ENCODE peak calls at places on chromosomes 16 and 17, in eight cellular contexts. C, T, S, Z, U, K, A and G are unnamed samples.

GRCh38 chr16:23957287-23957686 is 121.5 kb downstream of the PRKCB start:
- ATAC-seq in C (no peak), T (no peak), S (no peak), Z (no peak), U (no peak), K (no peak), A (no peak), G (no peak)

GRCh38 chr17:34366051-34366450 is 3.0 kb upstream of the CCL1 start:
- ATAC-seq in C (no peak), T (no peak), S (no peak), Z (no peak), U (no peak), K (no peak), A (no peak), G (no peak)

GRCh38 chr17:4520060-4520880 is 21.6 kb downstream of the SPNS2 start:
- ATAC-seq in C (no peak), T (no peak), S (no peak), Z (no peak), U (no peak), K (no peak), A (no peak), G (no peak)

GRCh38 chr16:18047761-18048160 is 288.8 kb downstream of the NPIPA8 start:
- ATAC-seq in C (no peak), T (no peak), S (no peak), Z (no peak), U (no peak), K (no peak), A (no peak), G (no peak)

GRCh38 chr16:89354325-89354724 is 136.0 kb downstream of the ANKRD11 start:
- ATAC-seq in C (no peak), T (peak), S (no peak), Z (no peak), U (no peak), K (no peak), A (no peak), G (no peak)

GRCh38 chr17:51371732-51372151 is 111.4 kb downstream of the UTP18 start:
- ATAC-seq in C (peak), T (no peak), S (peak), Z (peak), U (peak), K (peak), A (peak), G (peak)

GRCh38 chr16:16021646-16021987 is 72.2 kb downstream of the ABCC1 start:
- ATAC-seq in C (peak), T (no peak), S (no peak), Z (no peak), U (no peak), K (no peak), A (no peak), G (no peak)

GRCh38 chr17:33964344-33964979 is 290.6 kb upstream of the CCL2 start:
- ATAC-seq in C (no peak), T (no peak), S (no peak), Z (peak), U (peak), K (peak), A (peak), G (no peak)

GRCh38 chr16:88943131-88943664 is 33.8 kb downstream of the CBFA2T3 start:
- ATAC-seq in C (no peak), T (no peak), S (no peak), Z (no peak), U (no peak), K (no peak), A (no peak), G (no peak)

GRCh38 chr16:87845213-87845612 is 24.1 kb downstream of the SLC7A5 start:
- ATAC-seq in C (peak), T (no peak), S (peak), Z (no peak), U (peak), K (peak), A (no peak), G (no peak)

GRCh38 chr16:47523342-47524006 is 62.3 kb downstream of the PHKB start:
- ATAC-seq in C (no peak), T (peak), S (no peak), Z (peak), U (peak), K (peak), A (peak), G (no peak)

GRCh38 chr17:68867759-68868516 is 87.3 kb downstream of the ABCA8 start:
- ATAC-seq in C (no peak), T (no peak), S (peak), Z (no peak), U (no peak), K (no peak), A (no peak), G (no peak)

DNA sequence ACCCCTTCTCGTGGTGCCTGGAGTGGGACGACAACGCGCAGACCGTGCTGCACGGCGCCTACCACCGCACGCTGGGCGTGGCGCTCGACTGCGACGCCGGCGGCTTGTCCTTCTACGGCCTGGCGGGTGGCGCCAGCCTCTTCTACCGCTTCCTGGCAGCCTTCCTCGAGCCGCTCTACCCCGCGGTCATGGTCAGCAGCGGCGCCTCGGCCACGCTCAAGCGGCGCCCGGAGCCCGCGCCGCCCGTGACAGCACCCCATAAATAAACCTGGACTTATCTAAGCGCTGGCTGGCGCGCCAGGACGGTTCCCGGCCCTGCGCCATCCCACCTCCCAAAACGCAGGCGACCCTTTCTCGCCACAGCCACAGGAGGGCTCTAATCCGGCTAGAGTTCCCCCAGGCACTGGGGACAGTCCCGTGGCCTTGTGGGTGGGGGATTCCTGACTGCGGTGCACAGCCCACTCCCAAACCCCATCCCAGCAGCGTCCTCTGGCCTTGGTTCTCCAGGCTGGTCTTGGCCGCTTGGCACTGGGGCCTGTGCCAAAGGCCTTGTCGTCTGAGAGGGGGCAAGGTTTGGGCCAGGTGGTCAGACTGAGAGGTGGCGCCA is 10.2 kb upstream of the SLC16A5 start:
- ATAC-seq in C (no peak), T (peak), S (peak), Z (no peak), U (peak), K (no peak), A (peak), G (peak)
- TF ChIP-seq POLR2AphosphoS5 in C (no peak), T (peak), S (peak), Z (no peak), U (no peak), K (no peak), A (peak), G (peak)

GRCh38 chr17:81711814-81712467 is at the start of gene SLC25A10:
- ATAC-seq in C (peak), T (peak), S (peak), Z (peak), U (peak), K (peak), A (peak), G (peak)
- TF ChIP-seq CTCF in C (no peak), T (peak), S (no peak), Z (no peak), U (no peak), K (no peak), A (no peak), G (peak)

DNA sequence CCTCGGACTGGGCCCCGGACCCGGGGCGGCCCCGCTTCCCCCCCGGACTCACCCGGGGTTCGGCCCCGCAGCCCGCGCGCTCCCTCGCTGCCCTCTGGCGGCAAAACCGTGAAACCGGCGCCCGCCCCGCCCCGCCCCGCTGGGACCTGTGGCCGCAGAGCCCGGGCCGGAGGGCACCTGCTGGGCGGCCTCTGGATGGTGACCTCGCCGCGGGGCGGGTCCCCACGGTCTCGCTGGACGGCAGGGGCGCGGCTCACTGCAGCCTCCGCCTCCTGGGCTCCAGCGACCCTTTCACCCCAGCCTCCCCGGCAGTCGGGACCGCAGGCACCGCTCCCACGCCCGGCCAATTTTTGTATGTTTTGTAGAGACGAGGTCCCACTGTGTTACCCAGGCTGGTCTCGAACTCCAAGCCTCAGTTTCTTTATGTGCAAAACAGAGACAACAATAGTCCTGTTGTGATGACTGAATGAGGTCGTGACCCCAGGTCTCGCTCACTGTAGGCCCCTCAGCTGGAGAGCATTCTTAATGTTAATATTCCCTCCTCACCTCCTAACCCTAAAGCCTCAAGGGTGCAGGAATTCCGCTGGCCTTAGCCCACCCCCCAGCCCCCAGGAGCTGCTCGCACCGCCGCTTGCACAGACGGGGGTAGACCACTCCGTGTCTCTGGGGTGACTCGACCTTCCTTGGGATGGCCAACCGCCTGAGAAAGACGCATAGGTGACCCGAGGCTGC is 33.7 kb upstream of the RPH3AL start:
- ATAC-seq in C (peak), T (peak), S (peak), Z (peak), U (peak), K (peak), A (peak), G (peak)
- TF ChIP-seq POLR2AphosphoS5 in C (no peak), T (peak), S (peak), Z (no peak), U (no peak), K (no peak), A (no peak), G (no peak)

GRCh38 chr17:80859004-80859941 is 132.4 kb upstream of the CHMP6 start:
- ATAC-seq in C (no peak), T (no peak), S (no peak), Z (no peak), U (no peak), K (no peak), A (peak), G (peak)
- TF ChIP-seq CTCF in C (no peak), T (no peak), S (no peak), Z (no peak), U (no peak), K (no peak), A (peak), G (no peak)

GRCh38 chr17:79785017-79785899 is 7.3 kb downstream of the CBX2 start:
- ATAC-seq in C (no peak), T (no peak), S (no peak), Z (no peak), U (no peak), K (no peak), A (no peak), G (no peak)

GRCh38 chr17:79783891-79784290 is 5.9 kb downstream of the CBX2 start:
- ATAC-seq in C (no peak), T (no peak), S (no peak), Z (no peak), U (no peak), K (no peak), A (no peak), G (no peak)

GRCh38 chr17:79785900-79786810 is 8.2 kb downstream of the CBX2 start:
- ATAC-seq in C (no peak), T (no peak), S (no peak), Z (no peak), U (no peak), K (no peak), A (peak), G (no peak)

GRCh38 chr17:79781691-79782575 is 4.0 kb downstream of the CBX2 start:
- ATAC-seq in C (no peak), T (no peak), S (no peak), Z (no peak), U (no peak), K (no peak), A (no peak), G (no peak)

GRCh38 chr17:79784353-79785016 is 6.5 kb downstream of the CBX2 start:
- ATAC-seq in C (no peak), T (no peak), S (no peak), Z (no peak), U (no peak), K (no peak), A (no peak), G (no peak)
- TF ChIP-seq POLR2AphosphoS5 in C (no peak), T (no peak), S (no peak), Z (no peak), U (no peak), K (no peak), A (no peak), G (no peak)

GRCh38 chr16:62079236-62079635 is 43.0 kb upstream of the CDH8 start:
- ATAC-seq in C (no peak), T (no peak), S (no peak), Z (no peak), U (no peak), K (no peak), A (no peak), G (no peak)

GRCh38 chr16:62077998-62078397 is 41.8 kb upstream of the CDH8 start:
- ATAC-seq in C (no peak), T (no peak), S (no peak), Z (peak), U (peak), K (no peak), A (peak), G (no peak)
- TF ChIP-seq CTCF in C (peak), T (no peak), S (no peak), Z (peak), U (peak), K (no peak), A (peak), G (no peak)